ENCODE peak calls at places on chromosomes 2 and 18, in seven cellular contexts. I is Daoy, E is mucosa of gallbladder, K is stromal cell of bone marrow, O is GM03348, Y is T follicular helper cell, W is kidney. A is an unnamed sample.
A peak's percentile ranks its signal among the peaks of the same experiment; 100 is the strongest.

GRCh38 chr2:241853651-241854341 is 4.9 kb downstream of the PDCD1 start:
- DNase-seq in I (peak; percentile 67), E (no peak), K (no peak), O (no peak), Y (no peak), W (peak; percentile 68), A (peak; percentile 12)

GRCh38 chr2:177604291-177605065 is 211.9 kb downstream of the AGPS start:
- DNase-seq in I (peak; percentile 52), E (no peak), K (peak; percentile 70), O (peak; percentile 68), Y (no peak), W (no peak), A (peak; percentile 79)

GRCh38 chr18:26617151-26617554 is 68.8 kb upstream of the KCTD1 start:
- DNase-seq in I (peak; percentile 82), E (no peak), K (peak; percentile 68), O (peak; percentile 80), Y (no peak), W (no peak), A (peak; percentile 65)

GRCh38 chr2:104790100-104790811 is 63.7 kb upstream of the POU3F3 start:
- DNase-seq in I (peak; percentile 44), E (no peak), K (no peak), O (no peak), Y (no peak), W (no peak), A (no peak)

GRCh38 chr2:26951246-26951645 is 19.2 kb upstream of the MAPRE3 start:
- DNase-seq in I (no peak), E (no peak), K (no peak), O (no peak), Y (no peak), W (no peak), A (no peak)

GRCh38 chr2:123659120-123659519 is 366.0 kb upstream of the CNTNAP5 start:
- DNase-seq in I (no peak), E (no peak), K (no peak), O (no peak), Y (no peak), W (no peak), A (no peak)

GRCh38 chr2:44715671-44716077 is 225.8 kb upstream of the SIX3 start:
- DNase-seq in I (peak; percentile 21), E (no peak), K (peak; percentile 19), O (peak; percentile 70), Y (no peak), W (no peak), A (peak; percentile 32)

GRCh38 chr2:16666453-16666801 is 793 bp upstream of the CYRIA start:
- DNase-seq in I (peak; percentile 61), E (no peak), K (no peak), O (no peak), Y (no peak), W (no peak), A (no peak)

GRCh38 chr18:77671456-77672167 is 422.0 kb downstream of the GALR1 start:
- DNase-seq in I (peak; percentile 38), E (peak; percentile 21), K (no peak), O (no peak), Y (no peak), W (peak; percentile 18), A (no peak)

GRCh38 chr2:162226836-162227235 is 16.4 kb downstream of the FAP start:
- DNase-seq in I (no peak), E (no peak), K (no peak), O (no peak), Y (no peak), W (no peak), A (no peak)

GRCh38 chr18:44941519-44941918 is 260.8 kb downstream of the SETBP1 start:
- DNase-seq in I (no peak), E (no peak), K (no peak), O (no peak), Y (no peak), W (no peak), A (no peak)

GRCh38 chr2:128405467-128405900 is 86.8 kb upstream of the HS6ST1 start:
- DNase-seq in I (no peak), E (no peak), K (no peak), O (no peak), Y (no peak), W (no peak), A (no peak)

GRCh38 chr2:235357881-235358280 is 136.0 kb upstream of the AGAP1 start:
- DNase-seq in I (no peak), E (no peak), K (no peak), O (no peak), Y (no peak), W (no peak), A (no peak)

GRCh38 chr2:231764752-231765151 is 16.3 kb downstream of the PDE6D start:
- DNase-seq in I (no peak), E (no peak), K (no peak), O (no peak), Y (no peak), W (no peak), A (no peak)

GRCh38 chr2:88669371-88670214 is 21.9 kb upstream of the RPIA start:
- DNase-seq in I (peak; percentile 45), E (peak; percentile 30), K (no peak), O (peak; percentile 67), Y (no peak), W (no peak), A (no peak)

GRCh38 chr2:150572961-150573395 is 85.5 kb upstream of the RND3 start:
- DNase-seq in I (no peak), E (no peak), K (no peak), O (no peak), Y (no peak), W (no peak), A (no peak)

GRCh38 chr2:112803691-112804521 is 19.6 kb upstream of the IL1A start:
- DNase-seq in I (peak; percentile 52), E (no peak), K (peak; percentile 28), O (no peak), Y (no peak), W (no peak), A (no peak)

GRCh38 chr18:9696701-9697100 is 11.4 kb upstream of the RAB31 start:
- DNase-seq in I (no peak), E (no peak), K (no peak), O (no peak), Y (no peak), W (no peak), A (no peak)

GRCh38 chr2:28155627-28156026 is 237.0 kb upstream of the FOSL2 start:
- DNase-seq in I (peak; percentile 46), E (no peak), K (no peak), O (no peak), Y (no peak), W (no peak), A (no peak)

GRCh38 chr2:239098288-239098970 is 250.5 kb downstream of the TWIST2 start:
- DNase-seq in I (no peak), E (peak; percentile 32), K (no peak), O (peak; percentile 45), Y (no peak), W (no peak), A (no peak)

GRCh38 chr2:239739206-239739605 is 285.9 kb downstream of the NDUFA10 start:
- DNase-seq in I (no peak), E (no peak), K (no peak), O (no peak), Y (no peak), W (peak; percentile 25), A (no peak)

GRCh38 chr2:197777823-197778407 is 7.2 kb downstream of the BOLL start:
- DNase-seq in I (peak; percentile 27), E (no peak), K (peak; percentile 21), O (peak; percentile 31), Y (peak; percentile 3), W (no peak), A (peak; percentile 16)

A was measured in GM04504.